ENCODE peak calls at places on chromosomes 3 and 15, in ten cellular contexts. X is GM23338; O is stimulated activated CD4-positive, alpha-beta T cell treated with anti-CD3 and anti-CD28 coated beads, Interleukin-4, amount 100 ng/mL, for 1 hour; I is endothelial cell; N is NCI-H2029 treated with DMSO at 0.1 percent for 48 hours; T is adrenal gland; Y is NCI-H345; Q is HT1080; C is SK-N-SH; M is MM.1S. F is an unnamed sample.

GRCh38 chr15:31476411-31476810 is 149.8 kb downstream of the KLF13 start:
- DNase-seq in X (no peak), O (no peak), I (no peak), N (no peak), T (no peak), Y (no peak), Q (no peak), C (no peak), M (no peak), F (no peak)

GRCh38 chr3:195069501-195070251 is 201.3 kb downstream of the XXYLT1 start:
- DNase-seq in X (no peak), O (no peak), I (no peak), N (no peak), T (no peak), Y (no peak), Q (no peak), C (no peak), M (no peak), F (no peak)

GRCh38 chr3:171847595-171848259 is 4.6 kb downstream of the TMEM212 start:
- DNase-seq in X (no peak), O (no peak), I (no peak), N (no peak), T (no peak), Y (no peak), Q (no peak), C (no peak), M (no peak), F (no peak)

GRCh38 chr15:78360426-78360825 is 20.3 kb downstream of the CRABP1 start:
- DNase-seq in X (peak), O (no peak), I (no peak), N (peak), T (no peak), Y (no peak), Q (no peak), C (peak), M (no peak), F (no peak)

GRCh38 chr3:143825513-143825912 is 22.8 kb downstream of the SLC9A9 start:
- DNase-seq in X (no peak), O (no peak), I (no peak), N (no peak), T (no peak), Y (no peak), Q (no peak), C (no peak), M (peak), F (no peak)

GRCh38 chr15:101133181-101133460 is 118.7 kb downstream of the CHSY1 start:
- DNase-seq in X (no peak), O (no peak), I (no peak), N (no peak), T (no peak), Y (no peak), Q (no peak), C (no peak), M (no peak), F (no peak)

GRCh38 chr15:38531509-38531908 is 33.1 kb downstream of the RASGRP1 start:
- DNase-seq in X (no peak), O (no peak), I (no peak), N (no peak), T (peak), Y (no peak), Q (peak), C (no peak), M (no peak), F (peak)

GRCh38 chr15:100438570-100438969 is 90.2 kb downstream of the CERS3 start:
- DNase-seq in X (no peak), O (peak), I (no peak), N (peak), T (peak), Y (peak), Q (peak), C (peak), M (no peak), F (peak)

GRCh38 chr3:39808467-39809180 is 785 bp upstream of the MYRIP start:
- DNase-seq in X (peak), O (no peak), I (peak), N (no peak), T (peak), Y (no peak), Q (no peak), C (peak), M (no peak), F (no peak)

GRCh38 chr3:136862953-136863352 is 945 bp downstream of the NCK1 start:
- DNase-seq in X (no peak), O (no peak), I (no peak), N (peak), T (no peak), Y (no peak), Q (no peak), C (no peak), M (no peak), F (no peak)

GRCh38 chr3:30141178-30141581 is 465.2 kb upstream of the TGFBR2 start:
- DNase-seq in X (no peak), O (no peak), I (no peak), N (no peak), T (no peak), Y (no peak), Q (no peak), C (peak), M (no peak), F (no peak)

GRCh38 chr3:14989943-14990753 is 42.8 kb downstream of the NR2C2 start:
- DNase-seq in X (peak), O (no peak), I (no peak), N (peak), T (peak), Y (no peak), Q (no peak), C (peak), M (no peak), F (no peak)

GRCh38 chr3:15860014-15860934 is 62.5 kb upstream of the ANKRD28 start:
- DNase-seq in X (peak), O (peak), I (peak), N (no peak), T (peak), Y (peak), Q (peak), C (peak), M (peak), F (peak)

GRCh38 chr3:41198526-41198925 is 779 bp upstream of the CTNNB1 start:
- DNase-seq in X (no peak), O (peak), I (no peak), N (peak), T (peak), Y (peak), Q (no peak), C (no peak), M (peak), F (no peak)

GRCh38 chr3:56484096-56484495 is 15.8 kb upstream of the ERC2 start:
- DNase-seq in X (no peak), O (no peak), I (no peak), N (no peak), T (no peak), Y (no peak), Q (no peak), C (no peak), M (no peak), F (no peak)

GRCh38 chr3:129938140-129938930 is 36.2 kb upstream of the TRH start:
- DNase-seq in X (peak), O (no peak), I (no peak), N (no peak), T (no peak), Y (no peak), Q (no peak), C (no peak), M (peak), F (no peak)

GRCh38 chr15:100733088-100733487 is 130.7 kb downstream of the ASB7 start:
- DNase-seq in X (no peak), O (no peak), I (no peak), N (no peak), T (no peak), Y (no peak), Q (no peak), C (peak), M (no peak), F (peak)

GRCh38 chr3:17535173-17535730 is 207.2 kb downstream of the TBC1D5 start:
- DNase-seq in X (no peak), O (no peak), I (no peak), N (no peak), T (no peak), Y (no peak), Q (no peak), C (no peak), M (no peak), F (no peak)

GRCh38 chr3:61645148-61645547 is 83.8 kb downstream of the PTPRG start:
- DNase-seq in X (no peak), O (no peak), I (no peak), N (peak), T (no peak), Y (no peak), Q (peak), C (no peak), M (no peak), F (no peak)

GRCh38 chr3:138933981-138934691 is 12.8 kb downstream of the FOXL2 start:
- DNase-seq in X (no peak), O (no peak), I (no peak), N (no peak), T (no peak), Y (no peak), Q (no peak), C (no peak), M (no peak), F (no peak)

GRCh38 chr3:7512048-7512447 is 651.1 kb downstream of the GRM7 start:
- DNase-seq in X (no peak), O (no peak), I (no peak), N (no peak), T (no peak), Y (no peak), Q (no peak), C (no peak), M (no peak), F (no peak)

GRCh38 chr3:100289339-100289738 is 28.5 kb downstream of the TBC1D23 start:
- DNase-seq in X (no peak), O (no peak), I (no peak), N (no peak), T (no peak), Y (no peak), Q (peak), C (no peak), M (no peak), F (peak)

GRCh38 chr3:181704421-181705066 is 7.2 kb upstream of the SOX2 start:
- DNase-seq in X (peak), O (no peak), I (no peak), N (no peak), T (no peak), Y (no peak), Q (no peak), C (no peak), M (no peak), F (no peak)

GRCh38 chr15:52289629-52290081 is 5.9 kb downstream of the MYO5C start:
- DNase-seq in X (peak), O (no peak), I (no peak), N (no peak), T (no peak), Y (no peak), Q (no peak), C (no peak), M (no peak), F (no peak)

GRCh38 chr3:15367059-15367458 is 34.7 kb upstream of the SH3BP5 start:
- DNase-seq in X (no peak), O (no peak), I (no peak), N (no peak), T (no peak), Y (no peak), Q (peak), C (no peak), M (no peak), F (peak)

GRCh38 chr15:64522226-64522823 is 61.9 kb downstream of the ZNF609 start:
- DNase-seq in X (no peak), O (no peak), I (no peak), N (no peak), T (no peak), Y (no peak), Q (no peak), C (no peak), M (no peak), F (no peak)

GRCh38 chr15:81752149-81752942 is 293.5 kb downstream of the MEX3B start:
- DNase-seq in X (no peak), O (no peak), I (peak), N (peak), T (peak), Y (peak), Q (peak), C (peak), M (peak), F (no peak)

GRCh38 chr15:73804421-73804820 is 51.3 kb upstream of the INSYN1 start:
- DNase-seq in X (no peak), O (no peak), I (no peak), N (no peak), T (no peak), Y (no peak), Q (no peak), C (peak), M (no peak), F (no peak)

GRCh38 chr3:168933614-168934013 is 729.9 kb downstream of the MECOM start:
- DNase-seq in X (no peak), O (no peak), I (no peak), N (no peak), T (no peak), Y (no peak), Q (peak), C (no peak), M (no peak), F (peak)

GRCh38 chr3:59064276-59064675 is 14.5 kb upstream of the CFAP20DC start:
- DNase-seq in X (peak), O (no peak), I (no peak), N (no peak), T (no peak), Y (no peak), Q (peak), C (no peak), M (no peak), F (peak)

GRCh38 chr3:157618075-157618760 is 115.0 kb upstream of the VEPH1 start:
- DNase-seq in X (peak), O (no peak), I (no peak), N (peak), T (peak), Y (peak), Q (peak), C (peak), M (peak), F (peak)

GRCh38 chr15:93467327-93467726 is 378.3 kb upstream of the RGMA start:
- DNase-seq in X (no peak), O (no peak), I (no peak), N (peak), T (no peak), Y (peak), Q (peak), C (no peak), M (no peak), F (no peak)

GRCh38 chr15:58724471-58724870 is 25.0 kb downstream of the ADAM10 start:
- DNase-seq in X (no peak), O (no peak), I (no peak), N (no peak), T (no peak), Y (peak), Q (no peak), C (no peak), M (no peak), F (no peak)

GRCh38 chr15:48097264-48097663 is 23.5 kb upstream of the SLC24A5 start:
- DNase-seq in X (no peak), O (no peak), I (no peak), N (no peak), T (no peak), Y (no peak), Q (no peak), C (no peak), M (no peak), F (no peak)

GRCh38 chr15:45276851-45277250 is 24.8 kb downstream of the SLC28A2 start:
- DNase-seq in X (peak), O (no peak), I (no peak), N (no peak), T (no peak), Y (peak), Q (peak), C (peak), M (peak), F (peak)